ENCODE peak calls at places on chromosomes 16 and 17, in nine cellular contexts. K is IMR-90, B is body of pancreas, M is tibial artery, L is HFFc6, J is cardiac muscle cell, Y is osteocyte, F is hepatocyte, X is coronary artery. C is an unnamed sample.

GRCh38 chr17:49242813-49243212 is 12.2 kb upstream of the PHOSPHO1 start:
- DNase-seq in J (no peak), B (no peak), F (no peak), L (no peak), X (no peak), K (no peak), Y (no peak), M (no peak), C (no peak)

GRCh38 chr16:31063495-31063842 is 10.6 kb downstream of the ZNF668 start:
- DNase-seq in J (no peak), F (no peak), B (no peak), Y (no peak), X (no peak), M (no peak), L (no peak), K (no peak), C (no peak)

GRCh38 chr16:28984619-28985135 is at the start of gene LAT:
- DNase-seq in J (no peak), K (no peak), B (no peak), Y (no peak), F (no peak), M (no peak), X (no peak), L (no peak), C (peak)

GRCh38 chr16:986925-987581 is 5.5 kb downstream of the SOX8 start:
- DNase-seq in X (no peak), M (no peak), Y (no peak), K (no peak), F (no peak), B (no peak), L (no peak), J (no peak), C (no peak)

GRCh38 chr16:72561-73537 is at the start of gene RHBDF1:
- DNase-seq in K (peak), Y (no peak), B (peak), X (no peak), M (no peak), J (peak), L (no peak), F (peak), C (no peak)

GRCh38 chr17:46158323-46159296 is 34.6 kb downstream of the KANSL1 start:
- DNase-seq in X (no peak), J (no peak), L (no peak), K (no peak), B (peak), Y (no peak), F (no peak), M (no peak), C (no peak)

GRCh38 chr17:43568506-43569082 is 22.5 kb upstream of the ETV4 start:
- DNase-seq in L (no peak), B (no peak), K (no peak), Y (no peak), F (no peak), X (no peak), J (no peak), M (no peak), C (no peak)

GRCh38 chr16:87828071-87828971 is 41.0 kb downstream of the SLC7A5 start:
- DNase-seq in F (no peak), B (peak), K (no peak), L (no peak), M (no peak), X (no peak), J (no peak), Y (no peak), C (no peak)

GRCh38 chr17:31811021-31811565 is 48.0 kb downstream of the COPRS start:
- DNase-seq in X (no peak), K (peak), L (no peak), B (no peak), M (no peak), J (peak), F (no peak), Y (no peak), C (no peak)

GRCh38 chr16:57069053-57069452 is 23.3 kb upstream of the CPNE2 start:
- DNase-seq in K (no peak), X (no peak), M (no peak), F (no peak), L (no peak), Y (no peak), B (no peak), J (no peak), C (no peak)

GRCh38 chr16:1407749-1408148 is 6.8 kb downstream of the UNKL start:
- DNase-seq in M (no peak), X (no peak), B (peak), L (no peak), F (no peak), Y (no peak), K (peak), J (peak), C (no peak)

GRCh38 chr16:19113577-19114358 is at the start of gene ITPRIPL2:
- DNase-seq in Y (peak), M (peak), L (peak), K (peak), F (peak), X (peak), J (peak), B (peak), C (peak)

GRCh38 chr17:43517615-43518386 is 28.3 kb downstream of the ETV4 start:
- DNase-seq in F (no peak), X (no peak), J (peak), K (peak), B (no peak), L (peak), Y (no peak), M (peak), C (no peak)

GRCh38 chr16:11032922-11033291 is 88.5 kb downstream of the CLEC16A start:
- DNase-seq in F (peak), X (peak), J (peak), L (no peak), K (peak), B (no peak), Y (no peak), M (peak), C (no peak)

GRCh38 chr16:70660672-70661350 is 14.5 kb downstream of the IL34 start:
- DNase-seq in K (no peak), Y (no peak), B (no peak), L (no peak), J (no peak), X (no peak), M (no peak), F (no peak), C (no peak)

GRCh38 chr16:11310997-11311561 is 29.9 kb upstream of the PRM1 start:
- DNase-seq in K (no peak), B (no peak), F (no peak), L (no peak), X (no peak), J (no peak), M (no peak), Y (no peak), C (peak)

GRCh38 chr16:2270070-2270462 is 2.1 kb upstream of the RNPS1 start:
- DNase-seq in F (no peak), B (no peak), M (no peak), X (no peak), J (no peak), K (no peak), Y (no peak), L (no peak), C (no peak)

GRCh38 chr17:8552582-8553320 is 77.8 kb downstream of the MYH10 start:
- DNase-seq in M (no peak), L (peak), J (no peak), X (no peak), F (no peak), B (no peak), Y (no peak), K (peak), C (no peak)

DNA sequence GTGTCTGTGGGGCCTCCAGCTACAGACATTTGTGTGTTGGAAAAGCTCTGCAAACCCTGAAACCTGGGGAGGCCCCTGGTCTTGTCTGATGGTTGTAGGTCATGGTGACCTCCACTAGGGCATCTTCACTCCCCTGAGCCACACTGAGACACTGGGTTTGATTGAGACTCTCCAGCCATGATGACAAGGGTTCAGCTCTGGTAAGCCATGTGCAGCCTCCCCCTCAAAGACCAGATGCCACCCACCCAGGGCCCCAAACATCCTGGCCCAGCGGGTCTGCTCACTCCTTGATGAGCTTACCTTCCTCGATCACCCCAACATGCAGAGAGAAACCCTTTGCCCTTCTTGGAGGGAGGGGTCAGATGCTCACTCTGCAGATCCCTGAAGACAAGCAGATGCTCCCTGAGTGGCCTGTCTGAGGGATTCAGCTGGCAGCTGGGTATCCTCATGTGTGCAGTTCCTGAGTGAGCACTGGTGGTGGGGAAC is 101.6 kb downstream of the METRNL start:
- DNase-seq in Y (peak), K (no peak), L (no peak), X (peak), B (no peak), F (peak), M (no peak), J (no peak), C (peak)
- TF ChIP-seq CTCF in Y (no peak), K (no peak), L (no peak), X (no peak), B (no peak), F (no peak), M (no peak), J (no peak), C (no peak)

DNA sequence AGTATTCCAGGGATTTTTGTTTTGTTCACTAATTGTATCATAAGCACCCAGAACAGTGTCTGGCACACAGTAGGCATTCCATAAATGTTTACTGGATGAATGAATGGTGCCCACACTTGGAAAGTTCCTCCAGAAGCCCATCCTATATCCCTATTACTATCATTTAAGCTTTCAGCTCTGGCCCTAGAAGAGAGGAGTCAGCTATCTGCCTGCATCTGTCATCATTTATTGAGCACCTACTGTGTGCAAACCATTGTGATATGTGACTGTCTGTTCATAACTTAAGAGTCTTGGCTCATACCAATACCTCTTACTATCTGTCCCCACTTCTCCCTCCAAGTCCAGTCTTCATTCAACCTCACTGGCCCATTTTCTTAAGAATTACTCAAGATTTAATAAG is 20.1 kb upstream of the SP6 start:
- DNase-seq in M (no peak), L (no peak), X (no peak), K (no peak), Y (no peak), J (no peak), B (no peak), F (no peak), C (no peak)
- TF ChIP-seq CTCF in M (no peak), L (no peak), X (no peak), K (no peak), Y (no peak), J (no peak), B (no peak), F (no peak), C (no peak)

GRCh38 chr16:67845291-67846062 is 1.3 kb upstream of the NUTF2 start:
- DNase-seq in L (no peak), B (no peak), Y (no peak), K (no peak), J (no peak), M (no peak), X (no peak), F (no peak), C (no peak)

GRCh38 chr16:67842509-67843342 is 606 bp downstream of the THAP11 start:
- DNase-seq in B (peak), M (peak), J (peak), L (peak), Y (no peak), F (peak), X (no peak), K (peak), C (no peak)

GRCh38 chr16:67846063-67846319 is 742 bp upstream of the NUTF2 start:
- DNase-seq in F (no peak), Y (no peak), K (no peak), L (no peak), X (no peak), J (no peak), B (no peak), M (no peak), C (no peak)

GRCh38 chr16:67843343-67843765 is 1.2 kb downstream of the THAP11 start:
- DNase-seq in X (no peak), J (no peak), F (no peak), B (no peak), Y (no peak), K (peak), M (no peak), L (peak), C (no peak)

DNA sequence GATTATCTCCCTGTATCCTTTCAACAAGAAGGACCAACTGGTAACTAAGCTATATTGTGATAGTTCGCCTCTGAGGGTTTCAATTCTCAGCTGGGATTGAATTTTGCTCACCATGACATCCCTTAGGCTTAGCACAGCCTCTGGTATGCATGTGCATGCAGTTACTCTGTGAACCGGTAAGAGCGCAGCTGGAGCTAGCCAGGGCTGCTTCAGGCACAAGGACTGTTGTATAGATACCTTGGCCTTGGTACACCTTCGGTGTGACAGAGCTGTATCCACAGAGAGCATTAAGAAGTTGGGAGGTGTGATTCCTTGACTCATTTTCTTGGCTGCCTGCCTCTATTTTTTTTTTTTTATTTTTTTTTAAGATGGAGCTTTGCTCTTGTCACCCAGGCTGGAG is 2.3 kb upstream of the NUTF2 start:
- DNase-seq in Y (no peak), L (peak), F (no peak), M (no peak), B (no peak), X (no peak), J (no peak), K (peak), C (no peak)
- TF ChIP-seq CTCF in Y (no peak), L (peak), F (no peak), M (no peak), B (peak), X (no peak), J (no peak), K (no peak), C (no peak)

DNA sequence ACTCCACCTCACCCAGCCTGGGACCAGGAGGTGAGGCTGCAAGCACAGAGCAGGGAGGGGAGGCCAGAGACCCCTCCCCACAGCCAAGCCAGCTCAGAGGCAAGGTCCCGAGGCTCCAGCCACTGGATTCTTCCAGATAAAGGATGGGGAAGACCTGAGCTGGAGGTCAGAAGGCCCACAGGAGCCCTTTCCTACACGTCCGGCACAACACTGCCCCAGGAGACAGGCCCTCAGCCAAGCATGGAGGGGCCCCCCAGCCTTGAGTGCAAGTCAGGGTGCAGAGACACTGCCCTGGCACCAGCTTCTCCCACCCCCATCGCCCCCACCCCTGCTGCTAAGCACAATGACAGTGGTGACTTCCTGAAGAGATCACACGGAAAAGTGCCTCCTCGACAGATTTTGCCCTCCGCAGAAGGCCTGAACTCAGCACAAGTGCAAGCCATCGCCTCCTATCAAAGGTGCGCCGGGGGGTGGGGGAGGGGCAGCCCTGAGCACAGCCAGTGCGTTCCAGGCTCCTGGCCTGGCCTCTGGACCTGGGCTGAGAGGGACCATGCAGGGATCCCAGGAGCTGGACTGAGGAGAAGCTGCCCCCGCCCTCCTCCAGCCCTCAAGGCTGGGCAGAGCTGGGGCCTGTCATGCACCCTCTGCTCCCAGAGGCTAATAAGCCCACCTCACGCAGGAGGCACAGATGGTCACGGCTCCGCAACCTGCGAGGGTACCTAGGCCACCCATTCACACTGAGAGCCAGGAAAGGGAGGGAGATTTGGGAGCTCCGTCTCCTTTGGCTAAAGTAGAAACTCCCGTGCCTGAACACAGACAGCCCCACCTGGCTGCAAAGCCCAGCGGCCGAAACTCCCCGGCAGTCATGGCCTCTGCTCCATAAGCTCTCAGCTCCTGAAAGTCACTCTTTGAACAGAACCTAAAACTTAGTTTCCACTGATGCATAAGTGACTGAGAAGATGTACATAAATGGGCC is 2.7 kb downstream of the MAFG start:
- DNase-seq in Y (no peak), B (peak), J (no peak), L (no peak), F (peak), M (no peak), K (no peak), X (no peak), C (no peak)
- TF ChIP-seq CTCF in Y (no peak), B (no peak), J (no peak), L (no peak), F (no peak), M (no peak), K (no peak), X (no peak), C (no peak)

C was measured in CD14-positive monocyte.